ENCODE peak calls at places on chromosome 1, in six cellular contexts. P is mammary epithelial cell, X is fibroblast of the aortic adventitia, S is suprapubic skin, J is tibial artery, O is mesendoderm. G is an unnamed sample.

GRCh38 chr1:204084247-204084772 is 11.4 kb downstream of the SOX13 start:
- DNase-seq in X (no peak), P (no peak), O (peak; percentile 88), S (no peak), J (no peak), G (no peak)

GRCh38 chr1:204803607-204804006 is 67.1 kb upstream of the NFASC start:
- DNase-seq in P (no peak), J (no peak), X (no peak), O (no peak), S (no peak), G (no peak)

GRCh38 chr1:32764826-32765545 is 52.2 kb downstream of the YARS1 start:
- DNase-seq in S (no peak), P (no peak), J (no peak), X (no peak), O (peak; percentile 66), G (no peak)

GRCh38 chr1:23475134-23475628 is 8.8 kb downstream of the ASAP3 start:
- DNase-seq in O (no peak), S (no peak), P (peak; percentile 93), X (peak; percentile 99), J (no peak), G (no peak)

GRCh38 chr1:59041878-59042277 is 255.0 kb upstream of the FGGY start:
- DNase-seq in P (peak; percentile 40), S (no peak), J (no peak), X (peak; percentile 66), O (no peak), G (no peak)

GRCh38 chr1:64186138-64186897 is 17.1 kb upstream of the UBE2U start:
- DNase-seq in X (peak; percentile 65), S (no peak), P (no peak), O (no peak), J (no peak), G (no peak)

GRCh38 chr1:110436635-110437034 is 14.3 kb upstream of the PROK1 start:
- DNase-seq in P (no peak), J (no peak), S (no peak), X (peak; percentile 20), O (peak; percentile 94), G (no peak)

GRCh38 chr1:66339944-66340343 is 194.0 kb upstream of the SGIP1 start:
- DNase-seq in X (no peak), S (no peak), P (no peak), O (no peak), J (no peak), G (no peak)

GRCh38 chr1:116910379-116911165 is 856 bp downstream of the PTGFRN start:
- DNase-seq in P (peak; percentile 52), X (peak; percentile 31), S (peak; percentile 78), O (peak; percentile 63), J (peak; percentile 38), G (peak; percentile 70)

GRCh38 chr1:211735208-211736170 is 60.1 kb upstream of the NEK2 start:
- DNase-seq in P (peak; percentile 85), O (peak; percentile 86), J (no peak), X (peak; percentile 68), S (peak; percentile 62), G (no peak)

GRCh38 chr1:225737179-225737578 is 40.4 kb upstream of the SRP9 start:
- DNase-seq in O (no peak), S (no peak), P (peak; percentile 26), J (no peak), X (no peak), G (no peak)

GRCh38 chr1:165631403-165632151 is 543 bp downstream of the MGST3 start:
- DNase-seq in X (peak; percentile 72), P (peak; percentile 90), S (peak; percentile 77), O (peak; percentile 78), J (peak; percentile 69), G (peak; percentile 84)

GRCh38 chr1:55774446-55774845 is 559.3 kb upstream of the USP24 start:
- DNase-seq in P (no peak), X (no peak), S (no peak), J (no peak), O (no peak), G (no peak)

GRCh38 chr1:160911441-160911840 is 26.5 kb upstream of the ITLN1 start:
- DNase-seq in P (no peak), J (no peak), S (no peak), X (peak; percentile 87), O (peak; percentile 86), G (no peak)

GRCh38 chr1:43348809-43349593 is 9.8 kb upstream of the CDC20 start:
- DNase-seq in J (peak; percentile 65), X (no peak), O (peak; percentile 95), P (peak; percentile 79), S (peak; percentile 88), G (peak; percentile 89)

GRCh38 chr1:17874231-17874630 is 119.1 kb downstream of the ACTL8 start:
- DNase-seq in S (no peak), P (peak; percentile 70), O (peak; percentile 66), J (no peak), X (peak; percentile 94), G (no peak)

GRCh38 chr1:203479646-203480045 is 4.0 kb downstream of the PRELP start:
- DNase-seq in P (no peak), O (no peak), X (no peak), J (no peak), S (no peak), G (no peak)

GRCh38 chr1:102799496-102799895 is 308.8 kb downstream of the COL11A1 start:
- DNase-seq in X (no peak), S (no peak), O (no peak), J (no peak), P (no peak), G (no peak)

GRCh38 chr1:76759950-76760349 is 107.3 kb upstream of the ST6GALNAC5 start:
- DNase-seq in X (no peak), P (peak; percentile 5), S (no peak), O (peak; percentile 48), J (no peak), G (no peak)

GRCh38 chr1:50873458-50874187 is 86.4 kb downstream of the FAF1 start:
- DNase-seq in X (peak; percentile 63), J (peak; percentile 64), S (no peak), P (peak; percentile 31), O (peak; percentile 91), G (no peak)

GRCh38 chr1:229627003-229627402 is 956 bp downstream of the URB2 start:
- DNase-seq in J (no peak), S (no peak), P (no peak), O (no peak), X (no peak), G (no peak)

GRCh38 chr1:22509815-22510214 is 53.5 kb upstream of the EPHA8 start:
- DNase-seq in J (no peak), O (no peak), P (peak; percentile 51), X (peak; percentile 45), S (no peak), G (no peak)

GRCh38 chr1:75133754-75134655 is at the start of gene LHX8:
- DNase-seq in S (no peak), J (no peak), O (peak; percentile 89), X (no peak), P (no peak), G (no peak)

GRCh38 chr1:247558275-247558674 is 9.3 kb downstream of the GCSAML start:
- DNase-seq in J (no peak), O (no peak), P (no peak), X (no peak), S (no peak), G (no peak)

GRCh38 chr1:221689138-221689537 is 52.8 kb downstream of the DUSP10 start:
- DNase-seq in P (no peak), X (no peak), O (no peak), S (no peak), J (no peak), G (no peak)

GRCh38 chr1:219391297-219391696 is 217.6 kb downstream of the LYPLAL1 start:
- DNase-seq in J (no peak), S (no peak), X (no peak), O (no peak), P (no peak), G (no peak)

GRCh38 chr1:214546076-214546475 is 5.3 kb downstream of the PTPN14 start:
- DNase-seq in X (no peak), S (no peak), O (no peak), P (no peak), J (no peak), G (no peak)

DNA sequence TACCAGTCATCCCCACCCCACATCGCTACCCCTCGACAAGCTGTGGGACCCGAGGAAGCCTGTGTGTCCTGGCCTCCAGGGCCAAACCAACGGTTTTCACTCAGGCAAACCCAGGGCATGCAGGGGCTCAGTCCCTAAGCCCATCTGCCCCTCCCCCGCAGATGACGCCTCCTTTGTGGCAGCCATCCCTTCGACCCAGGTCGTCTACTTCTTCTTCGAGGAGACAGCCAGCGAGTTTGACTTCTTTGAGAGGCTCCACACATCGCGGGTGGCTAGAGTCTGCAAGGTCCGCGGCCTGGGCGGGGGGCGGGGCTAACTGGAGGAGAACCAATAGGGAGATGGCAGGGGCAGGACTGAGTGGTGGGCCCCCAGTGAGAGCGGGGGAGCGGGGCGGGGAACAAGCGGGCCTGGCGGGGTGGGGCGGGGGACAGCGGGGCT is 7.4 kb downstream of the SEMA4A start:
- DNase-seq in S (peak; percentile 92), P (no peak), O (peak; percentile 82), J (peak; percentile 95), X (no peak), G (peak; percentile 93)
- H3K4me3 ChIP-seq in S (peak overlapping the region; percentile 52), P (no peak overlapping the region), O (peak overlapping the region; percentile 1), J (peak overlapping the region; percentile 66), X (peak overlapping the region; percentile 25), G (peak overlapping the region; percentile 75)

GRCh38 chr1:151158311-151158710 is 1.9 kb downstream of the TNFAIP8L2 start:
- DNase-seq in J (no peak), P (no peak), X (no peak), S (no peak), O (no peak), G (no peak)

GRCh38 chr1:151159373-151159772 is 2.9 kb downstream of the TNFAIP8L2 start:
- DNase-seq in S (no peak), J (no peak), O (no peak), X (no peak), P (no peak), G (no peak)

GRCh38 chr1:151157067-151157531 is 650 bp downstream of the TNFAIP8L2 start:
- DNase-seq in O (no peak), S (no peak), J (no peak), X (no peak), P (no peak), G (no peak)

GRCh38 chr1:151158751-151159251 is 2.4 kb downstream of the TNFAIP8L2 start:
- DNase-seq in P (no peak), J (no peak), X (no peak), S (no peak), O (peak; percentile 57), G (peak; percentile 68)

GRCh38 chr1:151156515-151156819 is at the start of gene TNFAIP8L2:
- DNase-seq in J (peak; percentile 57), S (no peak), P (no peak), O (peak; percentile 8), X (no peak), G (peak; percentile 68)
- H3K4me3 ChIP-seq in J (peak within 1 kb of the TSS; percentile 5), S (peak within 1 kb of the TSS; percentile 38), P (no peak within 1 kb of the TSS), O (no peak within 1 kb of the TSS), X (no peak within 1 kb of the TSS), G (peak within 1 kb of the TSS; percentile 39)

GRCh38 chr1:19564366-19564765 is 79.0 kb upstream of the CAPZB start:
- DNase-seq in J (peak; percentile 28), O (no peak), P (no peak), X (no peak), S (no peak), G (no peak)
- H3K4me3 ChIP-seq in J (peak overlapping the region; percentile 40), O (no peak overlapping the region), P (no peak overlapping the region), X (no peak overlapping the region), S (no peak overlapping the region), G (peak overlapping the region; percentile 39)

DNA sequence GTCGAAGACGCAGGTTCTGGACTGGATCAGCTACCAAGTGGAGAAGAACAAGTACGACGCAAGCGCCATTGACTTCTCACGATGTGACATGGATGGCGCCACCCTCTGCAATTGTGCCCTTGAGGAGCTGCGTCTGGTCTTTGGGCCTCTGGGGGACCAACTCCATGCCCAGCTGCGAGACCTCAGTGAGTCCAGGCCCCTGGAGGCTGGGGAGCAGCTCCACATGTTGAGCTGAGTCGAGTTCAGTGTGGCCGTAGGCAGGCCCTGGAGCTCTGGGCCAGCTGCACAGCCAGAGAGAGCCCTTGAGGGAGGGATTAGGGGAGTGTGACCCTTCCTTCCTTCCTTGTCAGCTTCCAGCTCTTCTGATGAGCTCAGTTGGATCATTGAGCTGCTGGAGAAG is 1.6 kb downstream of the ELF3 start:
- DNase-seq in O (no peak), P (no peak), X (no peak), J (no peak), S (no peak), G (no peak)
- H3K4me3 ChIP-seq in O (no peak overlapping the region), P (no peak overlapping the region), X (no peak overlapping the region), J (no peak overlapping the region), S (peak overlapping the region; percentile 34), G (no peak overlapping the region)